ENCODE peak calls at places on chromosomes 5 and 9, in five cellular contexts. S, O, Q, H and B are unnamed samples.

GRCh38 chr9:81737871-81738507 is 48.6 kb upstream of the TLE1 start:
- DNase-seq in S (no peak), O (peak; percentile 75), Q (no peak), H (peak; percentile 39), B (no peak)

GRCh38 chr5:163867738-163868137 is 362.3 kb downstream of the MAT2B start:
- DNase-seq in S (no peak), O (no peak), Q (no peak), H (no peak), B (no peak)

GRCh38 chr5:102946414-102946813 is 173.5 kb downstream of the GIN1 start:
- DNase-seq in S (no peak), O (no peak), Q (no peak), H (no peak), B (no peak)

GRCh38 chr9:119284118-119284517 is 85.1 kb downstream of the BRINP1 start:
- DNase-seq in S (no peak), O (peak; percentile 18), Q (no peak), H (no peak), B (no peak)

GRCh38 chr9:137423810-137424291 is 658 bp downstream of the NOXA1 start:
- DNase-seq in S (no peak), O (no peak), Q (no peak), H (peak; percentile 63), B (no peak)

GRCh38 chr9:5186416-5187169 is 1.2 kb upstream of the INSL6 start:
- DNase-seq in S (peak; percentile 64), O (peak; percentile 78), Q (peak; percentile 30), H (peak; percentile 76), B (no peak)

GRCh38 chr5:172768573-172769323 is 2.2 kb downstream of the DUSP1 start:
- DNase-seq in S (peak; percentile 65), O (peak; percentile 33), Q (no peak), H (no peak), B (no peak)

GRCh38 chr5:57955506-57955905 is 472.9 kb upstream of the ACTBL2 start:
- DNase-seq in S (no peak), O (no peak), Q (no peak), H (no peak), B (no peak)

GRCh38 chr9:121698627-121699270 is 47.3 kb downstream of the DAB2IP start:
- DNase-seq in S (peak; percentile 10), O (peak; percentile 90), Q (no peak), H (no peak), B (no peak)

GRCh38 chr5:171770153-171770552 is 15.5 kb upstream of the SMIM23 start:
- DNase-seq in S (no peak), O (no peak), Q (no peak), H (no peak), B (no peak)

GRCh38 chr5:14777187-14777586 is 94.4 kb downstream of the ANKH start:
- DNase-seq in S (no peak), O (no peak), Q (no peak), H (no peak), B (no peak)

GRCh38 chr5:78562719-78563330 is 85.7 kb downstream of the LHFPL2 start:
- DNase-seq in S (no peak), O (no peak), Q (no peak), H (no peak), B (no peak)

GRCh38 chr5:87121315-87122170 is 146.1 kb upstream of the RASA1 start:
- DNase-seq in S (peak; percentile 42), O (peak; percentile 54), Q (no peak), H (peak; percentile 65), B (no peak)

GRCh38 chr9:128719919-128720605 is 3.9 kb downstream of the ZDHHC12 start:
- DNase-seq in S (no peak), O (no peak), Q (no peak), H (no peak), B (no peak)

GRCh38 chr5:132813599-132814440 is 718 bp downstream of the SOWAHA start:
- DNase-seq in S (peak; percentile 34), O (peak; percentile 50), Q (no peak), H (peak; percentile 47), B (no peak)

GRCh38 chr5:36205329-36205728 is 36.4 kb downstream of the NADK2 start:
- DNase-seq in S (no peak), O (no peak), Q (no peak), H (no peak), B (no peak)